ENCODE peak calls at places on chromosomes 13 and 19, in five cellular contexts. Z is IMR-90, A is A549, G is HepG2, Y is K562. L is an unnamed sample.
A peak's percentile ranks its signal among the peaks of the same experiment; 100 is the strongest.

GRCh38 chr19:41420101-41420880 is 6.9 kb downstream of the B3GNT8 start:
- ATAC-seq in Z (no peak), Y (no peak), G (no peak), A (no peak), L (no peak)

GRCh38 chr19:15640904-15641597 is 354 bp downstream of the CYP4F3 start:
- ATAC-seq in G (peak; percentile 91), A (peak; percentile 75), Z (no peak), Y (peak; percentile 36), L (no peak)

GRCh38 chr13:66362485-66362884 is 867.7 kb downstream of the PCDH9 start:
- ATAC-seq in A (no peak), Z (no peak), Y (no peak), G (no peak), L (no peak)

GRCh38 chr19:38599722-38600121 is 18.0 kb downstream of the MAP4K1 start:
- ATAC-seq in A (no peak), Y (no peak), G (no peak), Z (no peak), L (no peak)

GRCh38 chr13:28741080-28741479 is 22.3 kb upstream of the SLC46A3 start:
- ATAC-seq in G (no peak), Z (peak; percentile 37), Y (no peak), A (no peak), L (no peak)

GRCh38 chr13:32203736-32204135 is 111.4 kb downstream of the ZAR1L start:
- ATAC-seq in Y (no peak), G (no peak), Z (no peak), A (no peak), L (no peak)

GRCh38 chr19:2608602-2608922 is 93.9 kb downstream of the GNG7 start:
- ATAC-seq in Z (no peak), A (no peak), Y (no peak), G (no peak), L (no peak)

GRCh38 chr13:109785141-109785891 is 1.1 kb downstream of the IRS2 start:
- ATAC-seq in G (no peak), Y (no peak), A (peak; percentile 11), Z (peak; percentile 2), L (no peak)

GRCh38 chr13:98199480-98199879 is 22.4 kb upstream of the RNF113B start:
- ATAC-seq in A (no peak), Y (no peak), G (peak; percentile 82), Z (peak; percentile 70), L (no peak)

GRCh38 chr19:33260628-33261418 is 35.2 kb upstream of the SLC7A10 start:
- ATAC-seq in Y (no peak), Z (no peak), G (peak; percentile 14), A (no peak), L (peak; percentile 50)

GRCh38 chr13:90261343-90261742 is 1086.1 kb upstream of the MIR17HG start:
- ATAC-seq in Z (no peak), G (no peak), A (no peak), Y (peak; percentile 53), L (no peak)

GRCh38 chr19:56721714-56722113 is 50.2 kb upstream of the ZNF835 start:
- ATAC-seq in A (no peak), Z (no peak), G (no peak), Y (no peak), L (no peak)
- H3K9me3 ChIP-seq in A (peaks cover 54% of the 10 kb centered on the region), Z (peaks cover 24% of the 10 kb centered on the region), G (no peaks in the 10 kb centered on the region), Y (no peaks in the 10 kb centered on the region), L (no peaks in the 10 kb centered on the region)

GRCh38 chr19:7871280-7871529 is 3.0 kb downstream of the PRR36 start:
- ATAC-seq in Z (no peak), A (peak; percentile 35), G (peak; percentile 48), Y (peak; percentile 52), L (no peak)

GRCh38 chr19:7869453-7869909 is 4.7 kb downstream of the PRR36 start:
- ATAC-seq in A (peak; percentile 28), G (peak; percentile 36), Y (peak; percentile 60), Z (peak; percentile 42), L (peak; percentile 55)

GRCh38 chr19:7868671-7869452 is 5.3 kb downstream of the PRR36 start:
- ATAC-seq in Y (peak; percentile 68), Z (peak; percentile 50), A (peak; percentile 40), G (peak; percentile 58), L (peak; percentile 77)

GRCh38 chr19:7870571-7871279 is 3.5 kb downstream of the PRR36 start:
- ATAC-seq in Z (no peak), Y (peak; percentile 62), G (peak; percentile 21), A (peak; percentile 7), L (no peak)

DNA sequence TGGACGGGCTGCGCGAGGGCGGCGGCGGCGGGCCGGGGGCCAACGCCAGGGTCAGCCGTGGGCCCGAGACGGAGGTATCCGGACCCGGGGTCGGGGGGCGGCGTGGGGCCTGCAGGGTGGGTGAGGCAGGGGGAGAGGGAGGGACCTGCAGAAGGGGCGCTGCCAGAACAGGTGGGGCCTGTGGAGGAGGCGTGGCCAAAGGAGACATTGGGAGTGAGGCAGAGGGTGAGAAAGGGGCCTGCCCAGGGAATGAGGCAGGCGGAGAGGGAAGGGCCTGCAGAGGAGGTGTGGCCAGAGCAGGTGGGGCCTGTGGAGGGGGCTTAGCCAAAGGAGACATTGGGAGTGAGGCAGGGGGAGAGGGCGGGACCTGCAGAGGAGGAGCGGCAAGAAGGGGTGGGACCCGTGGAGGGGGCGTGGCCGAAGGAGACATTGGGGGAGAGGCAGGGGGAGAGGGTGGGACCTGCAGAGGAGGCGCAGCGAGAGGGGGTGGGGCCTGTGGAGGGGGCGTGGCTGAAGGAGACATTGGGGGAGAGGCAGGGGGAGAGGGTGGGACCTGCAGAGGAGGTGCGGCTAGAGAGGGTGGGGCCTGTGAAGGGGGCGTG is 4.2 kb downstream of the PRR36 start:
- ATAC-seq in A (peak; percentile 33), G (peak; percentile 46), Z (no peak), Y (peak; percentile 48), L (no peak)
- H3K4me3 ChIP-seq in A (peak overlapping the region; percentile 54), G (peak overlapping the region; percentile 65), Z (peak overlapping the region; percentile 43), Y (peak overlapping the region; percentile 75), L (peak overlapping the region; percentile 25)

GRCh38 chr19:18253716-18254115 is 20.5 kb downstream of the IQCN start:
- ATAC-seq in Z (no peak), A (no peak), G (no peak), Y (no peak), L (no peak)
- TF ChIP-seq POLR2A in Z (no peak), A (no peak), G (no peak), Y (no peak), L (no peak)

DNA sequence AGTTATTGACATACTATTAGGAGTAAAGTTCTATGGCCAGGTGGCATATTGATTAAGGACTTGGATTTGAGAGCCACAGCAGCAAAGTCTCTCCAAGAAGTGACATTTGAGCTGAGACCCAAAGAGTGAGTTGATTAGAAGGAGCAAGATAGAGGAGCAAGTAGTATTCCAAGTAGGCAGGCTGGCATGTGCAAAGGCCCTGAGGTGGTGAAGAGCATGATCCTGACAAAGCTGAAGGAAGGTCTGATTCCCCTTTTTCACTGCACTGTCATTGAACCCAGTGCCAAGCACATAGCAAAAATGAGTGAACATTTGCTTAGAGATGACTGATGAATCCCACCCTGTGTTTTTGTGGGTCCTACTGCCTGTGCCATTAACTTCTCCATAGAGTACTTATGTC is 4.7 kb downstream of the ZNF543 start:
- ATAC-seq in Y (no peak), A (no peak), G (no peak), Z (no peak), L (no peak)
- H3K9me3 ChIP-seq in Y (peaks cover 6% of the 10 kb centered on the region), A (peaks cover 89% of the 10 kb centered on the region), G (no peaks in the 10 kb centered on the region), Z (peaks cover 5% of the 10 kb centered on the region), L (peaks cover 81% of the 10 kb centered on the region)